ENCODE peak calls at places on chromosomes 5 and 9, in five cellular contexts. B is EH; W is T-helper 1 cell; K is NCI-H774; H is stimulated activated CD8-positive, alpha-beta memory T cell treated with anti-CD3 and anti-CD28 coated beads, Interleukin-15, amount 100 ng/mL, for 48 hours. N is an unnamed sample.

GRCh38 chr9:19720374-19720773 is 68.5 kb downstream of the SLC24A2 start:
- DNase-seq in B (peak; percentile 36), W (no peak), K (no peak), H (no peak), N (no peak)

GRCh38 chr9:74643303-74643933 is 146.3 kb downstream of the RORB start:
- DNase-seq in B (no peak), W (no peak), K (no peak), H (no peak), N (no peak)

GRCh38 chr5:947626-948471 is 55.2 kb downstream of the TRIP13 start:
- DNase-seq in B (peak; percentile 26), W (no peak), K (no peak), H (no peak), N (no peak)

GRCh38 chr5:32810812-32811211 is 99.7 kb downstream of the NPR3 start:
- DNase-seq in B (peak; percentile 96), W (no peak), K (no peak), H (no peak), N (no peak)

GRCh38 chr9:123073991-123074422 is 40.5 kb downstream of the GPR21 start:
- DNase-seq in B (peak; percentile 95), W (no peak), K (no peak), H (no peak), N (no peak)

GRCh38 chr9:130698514-130698913 is 4.9 kb downstream of the EXOSC2 start:
- DNase-seq in B (peak; percentile 62), W (no peak), K (no peak), H (no peak), N (no peak)

GRCh38 chr5:116626272-116626723 is 51.7 kb upstream of the SEMA6A start:
- DNase-seq in B (peak; percentile 2), W (no peak), K (peak; percentile 29), H (no peak), N (no peak)

GRCh38 chr5:159752622-159753275 is 163.5 kb upstream of the ADRA1B start:
- DNase-seq in B (peak; percentile 71), W (no peak), K (no peak), H (no peak), N (no peak)

GRCh38 chr9:106277931-106278330 is 583.6 kb downstream of the TMEM38B start:
- DNase-seq in B (no peak), W (no peak), K (no peak), H (no peak), N (no peak)

GRCh38 chr5:103703617-103704016 is 141.0 kb upstream of the NUDT12 start:
- DNase-seq in B (no peak), W (no peak), K (no peak), H (no peak), N (no peak)

GRCh38 chr5:124514966-124515365 is 231.5 kb downstream of the ZNF608 start:
- DNase-seq in B (no peak), W (no peak), K (no peak), H (no peak), N (no peak)

GRCh38 chr5:165616550-165617430 is 2111.4 kb downstream of the MAT2B start:
- DNase-seq in B (no peak), W (no peak), K (no peak), H (no peak), N (no peak)

GRCh38 chr9:35972093-35972492 is 14.1 kb upstream of the OR2S2 start:
- DNase-seq in B (no peak), W (peak; percentile 5), K (no peak), H (peak; percentile 7), N (no peak)

GRCh38 chr5:10635257-10635860 is 71.5 kb downstream of the ANKRD33B start:
- DNase-seq in B (peak; percentile 75), W (no peak), K (no peak), H (peak; percentile 79), N (no peak)

GRCh38 chr5:78320461-78320860 is 26.0 kb upstream of the AP3B1 start:
- DNase-seq in B (peak; percentile 53), W (no peak), K (peak; percentile 22), H (no peak), N (no peak)

GRCh38 chr5:112735702-112736101 is 2.0 kb upstream of the APC start:
- DNase-seq in B (peak; percentile 83), W (no peak), K (no peak), H (no peak), N (no peak)

GRCh38 chr9:101027246-101027645 is 1.3 kb upstream of the PLPPR1 start:
- DNase-seq in B (no peak), W (no peak), K (no peak), H (no peak), N (no peak)

GRCh38 chr9:88272986-88273385 is 115.3 kb upstream of the SPIN1 start:
- DNase-seq in B (no peak), W (no peak), K (no peak), H (no peak), N (no peak)

GRCh38 chr5:75469017-75469416 is 42.4 kb downstream of the CERT1 start:
- DNase-seq in B (no peak), W (no peak), K (no peak), H (no peak), N (no peak)

GRCh38 chr9:90905079-90905478 is 103.5 kb downstream of the SYK start:
- DNase-seq in B (no peak), W (no peak), K (peak; percentile 15), H (no peak), N (no peak)

GRCh38 chr9:7536310-7536939 is 263.2 kb downstream of the DMAC1 start:
- DNase-seq in B (peak; percentile 42), W (peak; percentile 11), K (peak; percentile 72), H (no peak), N (no peak)

GRCh38 chr5:72458407-72458806 is 48.8 kb downstream of the ZNF366 start:
- DNase-seq in B (no peak), W (no peak), K (no peak), H (no peak), N (no peak)

GRCh38 chr5:157460921-157461792 is 1.1 kb downstream of the NIPAL4 start:
- DNase-seq in B (peak; percentile 27), W (no peak), K (no peak), H (no peak), N (no peak)

N was measured in T-helper 22 cell.